ENCODE peak calls at places on chromosomes 16 and 17, in ten cellular contexts. F is stimulated activated CD8-positive, alpha-beta memory T cell treated with anti-CD3 and anti-CD28 coated beads, Interleukin-15, amount 100 ng/mL, for 24 hours; D is stimulated activated CD4-positive, alpha-beta T cell treated with anti-CD3 and anti-CD28 coated beads, Interleukin-2, amount 100 ng/mL, for 48 hours; W is fibroblast of the aortic adventitia; G is activated T-cell treated with anti-CD3 and anti-CD28 coated beads for 24 hours; N is transverse colon; C is right atrium auricular region; S is foreskin fibroblast; V is GM12891; I is K562. Z is an unnamed sample.

GRCh38 chr17:3659541-3660111 is 8.8 kb downstream of the TAX1BP3 start:
- DNase-seq in F (no peak), D (no peak), W (peak; percentile 97), G (no peak), N (peak; percentile 43), C (peak; percentile 86), S (peak; percentile 96), V (no peak), I (no peak), Z (no peak)

GRCh38 chr16:29313559-29313887 is 93.0 kb downstream of the NPIPB11 start:
- DNase-seq in F (no peak), D (no peak), W (no peak), G (no peak), N (no peak), C (no peak), S (no peak), V (no peak), I (no peak), Z (no peak)

GRCh38 chr16:9047689-9048301 is 43.6 kb upstream of the HAPSTR1 start:
- DNase-seq in F (peak; percentile 10), D (peak; percentile 51), W (peak; percentile 100), G (peak; percentile 56), N (peak; percentile 79), C (peak; percentile 90), S (peak; percentile 99), V (no peak), I (peak; percentile 95), Z (peak; percentile 35)

GRCh38 chr16:21599994-21600773 is 807 bp downstream of the METTL9 start:
- DNase-seq in F (no peak), D (no peak), W (peak; percentile 51), G (peak; percentile 11), N (no peak), C (no peak), S (peak; percentile 39), V (no peak), I (peak; percentile 54), Z (no peak)

GRCh38 chr16:17541324-17541723 is 70.6 kb upstream of the XYLT1 start:
- DNase-seq in F (no peak), D (no peak), W (no peak), G (no peak), N (no peak), C (no peak), S (no peak), V (no peak), I (no peak), Z (no peak)

GRCh38 chr16:57993897-57994296 is 6.6 kb downstream of the ZNF319 start:
- DNase-seq in F (no peak), D (no peak), W (no peak), G (no peak), N (no peak), C (no peak), S (no peak), V (no peak), I (no peak), Z (no peak)

GRCh38 chr17:77948690-77949114 is 9.8 kb upstream of the TNRC6C start:
- DNase-seq in F (no peak), D (no peak), W (peak; percentile 57), G (no peak), N (no peak), C (no peak), S (peak; percentile 78), V (no peak), I (peak; percentile 22), Z (no peak)

GRCh38 chr17:77327566-77328463 is 187.0 kb downstream of the SEC14L1 start:
- DNase-seq in F (no peak), D (no peak), W (no peak), G (no peak), N (peak; percentile 36), C (no peak), S (no peak), V (no peak), I (no peak), Z (no peak)

GRCh38 chr17:73609688-73610210 is 34.5 kb downstream of the SDK2 start:
- DNase-seq in F (no peak), D (no peak), W (no peak), G (no peak), N (no peak), C (no peak), S (no peak), V (no peak), I (no peak), Z (no peak)

GRCh38 chr17:40122466-40122943 is 734 bp downstream of the MSL1 start:
- DNase-seq in F (no peak), D (no peak), W (no peak), G (no peak), N (peak; percentile 49), C (no peak), S (peak; percentile 77), V (peak; percentile 51), I (peak; percentile 55), Z (no peak)

GRCh38 chr17:46771601-46772012 is 46.9 kb downstream of the WNT3 start:
- DNase-seq in F (no peak), D (no peak), W (no peak), G (no peak), N (peak; percentile 37), C (no peak), S (peak; percentile 27), V (no peak), I (peak; percentile 82), Z (peak; percentile 58)

GRCh38 chr17:40483679-40484078 is 17.7 kb downstream of the TNS4 start:
- DNase-seq in F (no peak), D (no peak), W (no peak), G (no peak), N (no peak), C (no peak), S (no peak), V (no peak), I (no peak), Z (no peak)

GRCh38 chr17:19024101-19025078 is 19.8 kb upstream of the FAM83G start:
- DNase-seq in F (no peak), D (no peak), W (peak; percentile 26), G (no peak), N (no peak), C (no peak), S (peak; percentile 43), V (no peak), I (no peak), Z (no peak)

GRCh38 chr16:3235856-3236669 is 1.1 kb upstream of the ZNF200 start:
- DNase-seq in F (no peak), D (no peak), W (no peak), G (no peak), N (peak; percentile 48), C (peak; percentile 63), S (no peak), V (no peak), I (peak; percentile 83), Z (no peak)

GRCh38 chr17:77418609-77419008 is 277.8 kb downstream of the SEC14L1 start:
- DNase-seq in F (no peak), D (no peak), W (no peak), G (no peak), N (no peak), C (no peak), S (no peak), V (no peak), I (no peak), Z (no peak)

GRCh38 chr17:55294042-55294751 is 29.4 kb downstream of the HLF start:
- DNase-seq in F (no peak), D (no peak), W (no peak), G (no peak), N (no peak), C (no peak), S (peak; percentile 86), V (no peak), I (no peak), Z (no peak)

GRCh38 chr16:9077001-9077809 is 14.2 kb upstream of the HAPSTR1 start:
- DNase-seq in F (no peak), D (no peak), W (peak; percentile 57), G (no peak), N (no peak), C (no peak), S (peak; percentile 88), V (no peak), I (no peak), Z (no peak)

GRCh38 chr17:60926466-60927183 is 249.0 kb downstream of the BCAS3 start:
- DNase-seq in F (no peak), D (no peak), W (peak; percentile 4), G (no peak), N (no peak), C (no peak), S (peak; percentile 33), V (no peak), I (no peak), Z (no peak)

GRCh38 chr17:44916781-44917241 is 1.5 kb upstream of the GFAP start:
- DNase-seq in F (no peak), D (no peak), W (peak; percentile 71), G (no peak), N (peak; percentile 28), C (no peak), S (peak; percentile 60), V (no peak), I (no peak), Z (no peak)

GRCh38 chr17:40021471-40021961 is 6.3 kb downstream of the CSF3 start:
- DNase-seq in F (no peak), D (no peak), W (peak; percentile 42), G (no peak), N (no peak), C (no peak), S (peak; percentile 99), V (no peak), I (no peak), Z (no peak)

GRCh38 chr17:60971515-60972369 is 294.1 kb downstream of the BCAS3 start:
- DNase-seq in F (no peak), D (peak; percentile 28), W (peak; percentile 70), G (peak; percentile 21), N (peak; percentile 28), C (no peak), S (peak; percentile 87), V (peak; percentile 7), I (peak; percentile 48), Z (peak; percentile 37)

GRCh38 chr17:1221209-1221608 is 41.4 kb upstream of the ABR start:
- DNase-seq in F (no peak), D (no peak), W (no peak), G (no peak), N (no peak), C (no peak), S (no peak), V (no peak), I (no peak), Z (no peak)

GRCh38 chr17:36534117-36534880 is at the start of gene MYO19:
- DNase-seq in F (peak; percentile 19), D (peak; percentile 39), W (peak; percentile 32), G (peak; percentile 45), N (peak; percentile 82), C (peak; percentile 68), S (peak; percentile 81), V (peak; percentile 54), I (peak; percentile 90), Z (peak; percentile 72)

GRCh38 chr17:29078183-29079045 is 35.5 kb downstream of the PIPOX start:
- DNase-seq in F (no peak), D (no peak), W (peak; percentile 37), G (no peak), N (no peak), C (no peak), S (peak; percentile 31), V (no peak), I (no peak), Z (no peak)

GRCh38 chr17:68290268-68290954 is 516 bp downstream of the SLC16A6 start:
- DNase-seq in F (peak; percentile 24), D (no peak), W (no peak), G (peak; percentile 41), N (peak; percentile 54), C (no peak), S (peak; percentile 37), V (no peak), I (no peak), Z (no peak)

GRCh38 chr16:75580-76501 is 2.2 kb upstream of the MPG start:
- DNase-seq in F (no peak), D (no peak), W (peak; percentile 91), G (no peak), N (peak; percentile 71), C (peak; percentile 92), S (peak; percentile 96), V (no peak), I (peak; percentile 79), Z (no peak)

GRCh38 chr17:67381925-67382257 is 4.8 kb downstream of the PITPNC1 start:
- DNase-seq in F (no peak), D (no peak), W (no peak), G (no peak), N (no peak), C (no peak), S (no peak), V (no peak), I (no peak), Z (no peak)

GRCh38 chr17:82366749-82367148 is 4.8 kb upstream of the UTS2R start:
- DNase-seq in F (no peak), D (no peak), W (no peak), G (no peak), N (peak; percentile 71), C (no peak), S (no peak), V (no peak), I (no peak), Z (no peak)